ENCODE peak calls at places on chromosome 21, in seven cellular contexts. Q is suprapubic skin, X is GM23338, R is OCI-LY7, Y is endodermal cell, Z is neural progenitor cell, P is fibroblast of lung. V is an unnamed sample.

GRCh38 chr21:41926068-41926806 is 27.6 kb downstream of the C2CD2 start:
- DNase-seq in Q (no peak), R (peak; percentile 82), P (peak; percentile 65), Z (no peak), X (peak; percentile 64), Y (peak; percentile 68), V (no peak)

GRCh38 chr21:17044696-17045095 is 468.1 kb upstream of the CXADR start:
- DNase-seq in R (no peak), Q (no peak), X (no peak), Z (no peak), Y (no peak), P (no peak), V (no peak)

GRCh38 chr21:26732442-26733221 is 112.6 kb downstream of the ADAMTS1 start:
- DNase-seq in X (peak; percentile 85), R (peak; percentile 8), Z (peak; percentile 62), Q (no peak), P (peak; percentile 40), Y (peak; percentile 89), V (no peak)

GRCh38 chr21:29187939-29188338 is 57.5 kb downstream of the MAP3K7CL start:
- DNase-seq in R (no peak), X (no peak), Z (no peak), P (peak; percentile 96), Q (no peak), Y (no peak), V (no peak)

GRCh38 chr21:45138199-45139002 is 64.0 kb downstream of the ADARB1 start:
- DNase-seq in R (peak; percentile 80), Q (peak; percentile 91), Y (peak; percentile 92), Z (peak; percentile 87), P (peak; percentile 49), X (peak; percentile 92), V (peak; percentile 33)

GRCh38 chr21:18335651-18336050 is 67.9 kb downstream of the TMPRSS15 start:
- DNase-seq in P (no peak), Z (no peak), R (no peak), Y (no peak), X (no peak), Q (no peak), V (no peak)

GRCh38 chr21:27250386-27250785 is 283.5 kb upstream of the ADAMTS5 start:
- DNase-seq in R (no peak), X (no peak), P (no peak), Z (no peak), Q (no peak), Y (no peak), V (no peak)

GRCh38 chr21:42433946-42434551 is 30.3 kb downstream of the UBASH3A start:
- DNase-seq in X (no peak), P (no peak), R (no peak), Z (no peak), Q (no peak), Y (no peak), V (no peak)

GRCh38 chr21:38037416-38037815 is 121.2 kb upstream of the KCNJ6 start:
- DNase-seq in Y (no peak), P (peak; percentile 39), R (no peak), X (no peak), Z (no peak), Q (no peak), V (no peak)

GRCh38 chr21:41766883-41767605 is at the start of gene RIPK4:
- DNase-seq in X (peak; percentile 91), Y (peak; percentile 97), Q (no peak), R (peak; percentile 76), P (peak; percentile 36), Z (peak; percentile 84), V (no peak)

GRCh38 chr21:31710586-31710985 is 21.3 kb downstream of the SCAF4 start:
- DNase-seq in P (peak; percentile 87), Q (no peak), Z (no peak), Y (no peak), R (no peak), X (no peak), V (no peak)

GRCh38 chr21:17679002-17679600 is 66.4 kb upstream of the BTG3 start:
- DNase-seq in Z (peak; percentile 69), X (peak; percentile 76), Y (no peak), P (peak; percentile 65), Q (no peak), R (peak; percentile 75), V (no peak)

GRCh38 chr21:42404534-42404933 is 832 bp downstream of the UBASH3A start:
- DNase-seq in Q (no peak), P (no peak), Z (peak; percentile 31), R (no peak), X (no peak), Y (no peak), V (no peak)

GRCh38 chr21:45018131-45019075 is 56.0 kb upstream of the ADARB1 start:
- DNase-seq in X (no peak), Q (peak; percentile 73), Y (no peak), R (no peak), Z (peak; percentile 25), P (no peak), V (no peak)

GRCh38 chr21:29002442-29003144 is 9.9 kb upstream of the LTN1 start:
- DNase-seq in P (peak; percentile 98), R (peak; percentile 98), Q (peak; percentile 98), Z (peak; percentile 96), Y (peak; percentile 96), X (peak; percentile 98), V (peak; percentile 85)

GRCh38 chr21:37208741-37209225 is 58.4 kb downstream of the VPS26C start:
- DNase-seq in Q (no peak), P (no peak), R (no peak), Z (no peak), X (no peak), Y (no peak), V (no peak)

GRCh38 chr21:39676054-39676771 is 63.5 kb downstream of the B3GALT5 start:
- DNase-seq in P (peak; percentile 78), Y (no peak), Z (peak; percentile 32), X (no peak), Q (no peak), R (no peak), V (no peak)

GRCh38 chr21:42209801-42210479 is 9.0 kb upstream of the ABCG1 start:
- DNase-seq in P (no peak), Y (peak; percentile 31), Q (peak; percentile 56), R (no peak), Z (no peak), X (no peak), V (no peak)

GRCh38 chr21:27759820-27760219 is 792.9 kb upstream of the ADAMTS5 start:
- DNase-seq in P (no peak), Q (no peak), Z (no peak), R (no peak), X (no peak), Y (no peak), V (no peak)

GRCh38 chr21:14678987-14679574 is 133.0 kb upstream of the SAMSN1 start:
- DNase-seq in P (no peak), Q (no peak), X (no peak), Z (no peak), R (no peak), Y (no peak), V (no peak)

GRCh38 chr21:40404319-40404906 is 442.5 kb downstream of the DSCAM start:
- DNase-seq in R (no peak), Q (no peak), X (no peak), Z (no peak), Y (no peak), P (peak; percentile 5), V (no peak)

GRCh38 chr21:44949161-44950015 is 9.6 kb downstream of the SLX9 start:
- DNase-seq in R (peak; percentile 63), X (peak; percentile 94), Y (peak; percentile 98), Q (peak; percentile 94), P (peak; percentile 46), Z (peak; percentile 90), V (no peak)

GRCh38 chr21:46183910-46184624 is at the start of gene SPATC1L:
- DNase-seq in R (peak; percentile 46), X (peak; percentile 76), Q (peak; percentile 86), P (peak; percentile 85), Z (peak; percentile 86), Y (peak; percentile 84), V (no peak)
- TF ChIP-seq CTCF in R (no peak), X (no peak), Q (no peak), P (no peak), Z (no peak), Y (no peak), V (no peak)

DNA sequence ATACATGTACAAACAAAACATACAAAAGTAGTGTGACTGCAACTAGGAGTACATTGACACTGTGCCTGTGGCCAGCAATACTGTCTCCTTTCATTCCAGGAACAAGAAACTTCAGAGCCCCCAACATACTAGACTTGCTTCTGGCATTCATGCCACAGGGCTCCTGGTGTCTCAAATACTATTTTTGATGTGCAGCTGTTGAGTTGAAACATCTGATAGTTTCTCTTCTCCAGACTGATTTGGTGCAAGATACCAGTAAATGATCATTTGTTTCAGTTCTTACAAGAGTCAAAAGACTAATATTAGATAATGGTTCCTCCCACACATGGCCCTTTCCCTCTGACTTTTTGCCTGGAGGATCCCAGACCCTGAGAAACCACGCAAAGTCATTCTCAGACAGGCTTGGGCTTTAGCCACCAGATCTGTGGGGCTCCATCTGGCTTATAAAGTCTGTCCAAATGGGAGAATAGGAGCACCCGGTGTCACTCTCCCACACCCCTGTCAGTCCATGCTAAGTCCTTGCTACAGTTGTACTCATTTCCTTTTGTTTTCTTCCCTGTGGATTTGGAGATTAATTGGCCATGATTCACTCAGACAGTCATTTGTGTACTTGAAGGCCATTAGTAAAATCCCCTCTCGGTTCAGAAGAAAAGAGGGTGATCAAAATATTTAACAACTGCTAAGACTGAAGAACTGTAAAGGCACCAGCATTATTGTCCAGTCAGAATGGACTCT is 163.5 kb upstream of the RUNX1 start:
- DNase-seq in R (peak; percentile 21), Z (no peak), X (no peak), Y (no peak), Q (no peak), P (peak; percentile 86), V (no peak)
- H3K4me1 ChIP-seq in R (peaks cover 34% of the 10 kb centered on the region), Z (peaks cover 25% of the 10 kb centered on the region), X (no peaks in the 10 kb centered on the region), Y (peaks cover 2% of the 10 kb centered on the region), Q (peaks cover 5% of the 10 kb centered on the region), P (peaks cover 20% of the 10 kb centered on the region), V (peaks cover 4% of the 10 kb centered on the region)

GRCh38 chr21:33238565-33239255 is 9.0 kb downstream of the IFNAR2 start:
- DNase-seq in R (peak; percentile 86), Z (no peak), Q (no peak), P (peak; percentile 21), X (no peak), Y (no peak), V (no peak)
- H3K4me3 ChIP-seq in R (peak overlapping the region; percentile 62), Z (no peak overlapping the region), Q (no peak overlapping the region), P (no peak overlapping the region), X (no peak overlapping the region), Y (no peak overlapping the region), V (no peak overlapping the region)

DNA sequence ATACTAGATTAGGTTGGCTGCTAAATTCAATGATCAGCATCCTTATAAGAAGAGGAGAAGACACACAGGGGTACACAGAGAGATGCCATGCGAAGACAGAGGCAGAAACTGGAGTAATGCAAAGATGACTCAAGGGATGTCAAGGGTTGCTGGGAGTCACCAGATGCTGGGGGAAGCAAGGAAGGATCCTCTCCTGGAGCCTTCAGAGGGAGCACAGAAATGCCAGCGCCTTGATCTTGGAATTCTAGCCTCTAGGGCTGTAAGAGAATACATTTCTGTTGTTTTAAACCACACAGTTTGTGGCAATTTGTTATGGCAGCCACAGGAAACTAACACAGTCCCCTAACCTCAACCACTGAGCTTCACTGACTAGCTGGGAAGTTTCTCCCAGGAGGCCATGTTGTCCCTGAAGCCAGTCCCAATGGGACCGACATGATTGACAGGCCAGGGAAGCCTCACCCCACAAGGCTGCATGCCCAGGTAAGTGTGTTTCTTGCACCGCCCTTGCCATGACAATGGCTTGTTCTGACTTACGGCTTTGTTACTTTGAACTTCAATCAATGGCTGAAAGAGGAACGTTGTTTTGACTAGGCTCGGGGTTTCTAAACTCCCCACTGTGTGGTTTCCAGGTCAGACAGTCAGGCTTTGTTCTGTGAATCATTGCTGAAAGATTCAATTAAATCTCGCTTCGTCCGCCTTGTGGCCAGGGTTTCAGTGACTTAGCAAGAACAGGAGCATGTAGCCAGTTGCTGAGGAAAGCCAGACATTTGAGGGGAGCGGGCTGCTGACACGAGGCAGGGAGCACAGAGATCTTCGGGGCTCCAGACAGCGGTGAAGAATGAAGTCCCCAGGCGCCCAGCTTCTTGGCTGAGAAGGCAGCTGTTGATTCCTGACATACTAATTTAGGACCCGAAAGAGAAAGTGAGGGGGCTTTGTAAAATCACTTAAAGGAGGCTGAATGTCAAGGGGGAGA is 62.3 kb downstream of the RUNX1 start:
- DNase-seq in P (peak; percentile 98), Q (no peak), Y (peak; percentile 64), R (no peak), X (peak; percentile 43), Z (peak; percentile 55), V (no peak)
- TF ChIP-seq CTCF in P (no peak), Q (no peak), Y (peak; percentile 10), R (no peak), X (no peak), Z (no peak), V (no peak)